ENCODE peak calls at places on chromosome 9, in nine cellular contexts. One of them, this sample, is unnamed.

GRCh38 chr9:82571540-82571939 is 491.4 kb downstream of the RASEF start:
- DNase-seq in esophagus squamous epithelium: no peak
- DNase-seq in mammary epithelial cell: no peak
- DNase-seq in IMR-90: no peak
- DNase-seq in effector memory CD4-positive, alpha-beta T cell: no peak
- DNase-seq in cardiac fibroblast: no peak
- DNase-seq in testis: no peak
- DNase-seq in HCT116: no peak
- DNase-seq in tibial artery: no peak
- DNase-seq in this sample: no peak

GRCh38 chr9:87581513-87581912 is 83.8 kb downstream of the DAPK1 start:
- DNase-seq in esophagus squamous epithelium: no peak
- DNase-seq in mammary epithelial cell: no peak
- DNase-seq in IMR-90: no peak
- DNase-seq in effector memory CD4-positive, alpha-beta T cell: no peak
- DNase-seq in cardiac fibroblast: peak
- DNase-seq in testis: no peak
- DNase-seq in HCT116: no peak
- DNase-seq in tibial artery: no peak
- DNase-seq in this sample: no peak

GRCh38 chr9:130830199-130830598 is 4.9 kb upstream of the ABL1 start:
- DNase-seq in esophagus squamous epithelium: no peak
- DNase-seq in mammary epithelial cell: no peak
- DNase-seq in IMR-90: no peak
- DNase-seq in effector memory CD4-positive, alpha-beta T cell: no peak
- DNase-seq in cardiac fibroblast: no peak
- DNase-seq in testis: no peak
- DNase-seq in HCT116: no peak
- DNase-seq in tibial artery: no peak
- DNase-seq in this sample: no peak

GRCh38 chr9:117718085-117718484 is 13.9 kb downstream of the TLR4 start:
- DNase-seq in esophagus squamous epithelium: no peak
- DNase-seq in mammary epithelial cell: peak
- DNase-seq in IMR-90: no peak
- DNase-seq in effector memory CD4-positive, alpha-beta T cell: no peak
- DNase-seq in cardiac fibroblast: peak
- DNase-seq in testis: no peak
- DNase-seq in HCT116: no peak
- DNase-seq in tibial artery: no peak
- DNase-seq in this sample: no peak

GRCh38 chr9:37429441-37430285 is 7.2 kb downstream of the GRHPR start:
- DNase-seq in esophagus squamous epithelium: no peak
- DNase-seq in mammary epithelial cell: no peak
- DNase-seq in IMR-90: no peak
- DNase-seq in effector memory CD4-positive, alpha-beta T cell: no peak
- DNase-seq in cardiac fibroblast: no peak
- DNase-seq in testis: no peak
- DNase-seq in HCT116: no peak
- DNase-seq in tibial artery: peak
- DNase-seq in this sample: no peak

GRCh38 chr9:37587521-37587920 is 4.9 kb downstream of the TOMM5 start:
- DNase-seq in esophagus squamous epithelium: no peak
- DNase-seq in mammary epithelial cell: no peak
- DNase-seq in IMR-90: no peak
- DNase-seq in effector memory CD4-positive, alpha-beta T cell: no peak
- DNase-seq in cardiac fibroblast: no peak
- DNase-seq in testis: peak
- DNase-seq in HCT116: no peak
- DNase-seq in tibial artery: no peak
- DNase-seq in this sample: no peak

GRCh38 chr9:121770415-121771273 is 119.2 kb downstream of the DAB2IP start:
- DNase-seq in esophagus squamous epithelium: no peak
- DNase-seq in mammary epithelial cell: no peak
- DNase-seq in IMR-90: peak
- DNase-seq in effector memory CD4-positive, alpha-beta T cell: no peak
- DNase-seq in cardiac fibroblast: peak
- DNase-seq in testis: no peak
- DNase-seq in HCT116: no peak
- DNase-seq in tibial artery: no peak
- DNase-seq in this sample: no peak

GRCh38 chr9:89481161-89481915 is 16.6 kb downstream of the SEMA4D start:
- DNase-seq in esophagus squamous epithelium: no peak
- DNase-seq in mammary epithelial cell: no peak
- DNase-seq in IMR-90: no peak
- DNase-seq in effector memory CD4-positive, alpha-beta T cell: no peak
- DNase-seq in cardiac fibroblast: no peak
- DNase-seq in testis: no peak
- DNase-seq in HCT116: no peak
- DNase-seq in tibial artery: no peak
- DNase-seq in this sample: no peak

DNA sequence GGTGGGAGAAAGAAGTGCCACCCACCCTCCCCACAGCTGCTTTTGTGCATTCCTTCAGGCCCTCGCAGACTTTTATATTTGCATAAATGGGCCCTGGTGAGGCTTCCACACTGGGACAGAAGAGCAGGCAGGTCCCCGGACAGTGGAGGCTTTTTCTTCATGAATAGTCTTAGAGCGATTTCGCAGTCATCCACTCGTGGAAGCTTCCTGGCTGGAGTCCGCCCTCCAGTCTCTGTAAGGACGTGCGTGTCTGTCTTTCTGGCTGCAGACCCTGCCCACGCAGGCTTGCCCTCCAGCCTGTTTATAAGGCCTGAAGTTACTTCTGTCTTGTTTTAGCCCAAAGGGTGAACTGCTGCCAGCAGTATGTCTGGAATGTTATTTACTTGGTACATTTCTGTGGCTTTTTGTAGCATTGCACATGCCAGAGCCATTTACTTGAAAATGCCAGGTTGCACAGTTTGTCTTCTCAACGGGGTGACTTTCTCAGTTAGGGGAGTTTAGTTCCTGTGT is 195.7 kb downstream of the AOPEP start:
- DNase-seq in esophagus squamous epithelium: no peak
- DNase-seq in mammary epithelial cell: peak
- DNase-seq in IMR-90: peak
- DNase-seq in effector memory CD4-positive, alpha-beta T cell: no peak
- DNase-seq in cardiac fibroblast: peak
- DNase-seq in testis: peak
- DNase-seq in HCT116: no peak
- DNase-seq in tibial artery: peak
- DNase-seq in this sample: peak
- H3K4me3 ChIP-seq in esophagus squamous epithelium: no peak
- H3K4me3 ChIP-seq in mammary epithelial cell: no peak
- H3K4me3 ChIP-seq in IMR-90: no peak
- H3K4me3 ChIP-seq in effector memory CD4-positive, alpha-beta T cell: no peak
- H3K4me3 ChIP-seq in cardiac fibroblast: no peak
- H3K4me3 ChIP-seq in testis: no peak
- H3K4me3 ChIP-seq in HCT116: no peak
- H3K4me3 ChIP-seq in tibial artery: peak
- H3K4me3 ChIP-seq in this sample: no peak

DNA sequence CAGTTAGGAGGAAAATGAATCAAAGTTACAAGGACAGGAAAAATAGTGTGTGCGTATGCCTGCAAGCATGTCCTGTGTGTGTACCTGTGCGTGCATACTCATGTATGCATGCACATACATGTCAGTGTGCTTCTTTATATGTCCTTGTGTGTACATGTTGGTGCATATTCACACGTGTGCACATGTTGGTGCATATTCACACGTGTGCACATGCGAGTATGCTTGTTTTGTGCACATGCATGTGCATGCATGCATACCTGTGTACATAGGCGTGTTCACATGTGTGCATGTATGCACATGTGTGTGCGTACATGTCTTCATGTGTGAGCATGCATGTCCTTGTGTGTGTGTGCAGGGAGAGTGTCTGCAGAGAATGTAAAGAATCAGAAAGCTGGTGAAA is 72.2 kb upstream of the FCN2 start:
- DNase-seq in esophagus squamous epithelium: no peak
- DNase-seq in mammary epithelial cell: no peak
- DNase-seq in IMR-90: no peak
- DNase-seq in effector memory CD4-positive, alpha-beta T cell: no peak
- DNase-seq in cardiac fibroblast: no peak
- DNase-seq in testis: no peak
- DNase-seq in HCT116: no peak
- DNase-seq in tibial artery: no peak
- DNase-seq in this sample: no peak
- H3K4me3 ChIP-seq in esophagus squamous epithelium: no peak
- H3K4me3 ChIP-seq in mammary epithelial cell: no peak
- H3K4me3 ChIP-seq in IMR-90: no peak
- H3K4me3 ChIP-seq in effector memory CD4-positive, alpha-beta T cell: no peak
- H3K4me3 ChIP-seq in cardiac fibroblast: no peak
- H3K4me3 ChIP-seq in testis: no peak
- H3K4me3 ChIP-seq in HCT116: no peak
- H3K4me3 ChIP-seq in tibial artery: no peak
- H3K4me3 ChIP-seq in this sample: no peak

DNA sequence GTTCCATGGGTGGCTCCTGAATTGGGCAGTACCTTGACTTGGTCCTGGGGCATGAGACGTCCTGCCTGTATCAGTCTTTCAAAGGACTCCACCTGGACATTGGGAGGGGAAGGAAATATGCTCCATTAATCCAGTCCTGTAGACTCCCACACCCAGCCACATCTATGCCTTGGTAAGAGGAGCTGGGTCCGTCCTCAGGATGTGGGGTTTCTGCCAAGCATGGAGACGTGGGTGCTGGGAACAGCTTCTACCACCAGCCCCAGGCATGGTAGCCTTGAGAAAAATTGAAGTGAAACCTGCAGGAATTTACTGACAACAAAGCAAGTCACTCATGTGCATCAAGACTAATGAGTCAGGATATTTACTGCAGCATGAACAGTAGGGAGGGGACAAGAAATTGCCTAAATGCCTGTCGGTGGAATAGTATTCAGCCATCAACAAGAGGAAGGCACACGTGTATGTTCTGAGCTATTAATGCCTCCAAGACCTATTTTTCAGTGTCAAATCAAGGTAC is 23.2 kb downstream of the AKNA start:
- DNase-seq in esophagus squamous epithelium: no peak
- DNase-seq in mammary epithelial cell: peak
- DNase-seq in IMR-90: no peak
- DNase-seq in effector memory CD4-positive, alpha-beta T cell: no peak
- DNase-seq in cardiac fibroblast: peak
- DNase-seq in testis: no peak
- DNase-seq in HCT116: no peak
- DNase-seq in tibial artery: no peak
- DNase-seq in this sample: no peak
- H3K4me3 ChIP-seq in esophagus squamous epithelium: no peak
- H3K4me3 ChIP-seq in mammary epithelial cell: no peak
- H3K4me3 ChIP-seq in IMR-90: no peak
- H3K4me3 ChIP-seq in effector memory CD4-positive, alpha-beta T cell: no peak
- H3K4me3 ChIP-seq in cardiac fibroblast: no peak
- H3K4me3 ChIP-seq in testis: no peak
- H3K4me3 ChIP-seq in HCT116: no peak
- H3K4me3 ChIP-seq in tibial artery: no peak
- H3K4me3 ChIP-seq in this sample: no peak

GRCh38 chr9:98101416-98101815 is 17.6 kb downstream of the TRIM14 start:
- DNase-seq in esophagus squamous epithelium: no peak
- DNase-seq in mammary epithelial cell: no peak
- DNase-seq in IMR-90: no peak
- DNase-seq in effector memory CD4-positive, alpha-beta T cell: no peak
- DNase-seq in cardiac fibroblast: no peak
- DNase-seq in testis: no peak
- DNase-seq in HCT116: no peak
- DNase-seq in tibial artery: peak
- DNase-seq in this sample: no peak
- H3K4me3 ChIP-seq in esophagus squamous epithelium: no peak
- H3K4me3 ChIP-seq in mammary epithelial cell: no peak
- H3K4me3 ChIP-seq in IMR-90: no peak
- H3K4me3 ChIP-seq in effector memory CD4-positive, alpha-beta T cell: peak
- H3K4me3 ChIP-seq in cardiac fibroblast: no peak
- H3K4me3 ChIP-seq in testis: no peak
- H3K4me3 ChIP-seq in HCT116: no peak
- H3K4me3 ChIP-seq in tibial artery: no peak
- H3K4me3 ChIP-seq in this sample: no peak

GRCh38 chr9:11457809-11458785 is 845.3 kb upstream of the PTPRD start:
- DNase-seq in esophagus squamous epithelium: no peak
- DNase-seq in mammary epithelial cell: no peak
- DNase-seq in IMR-90: no peak
- DNase-seq in effector memory CD4-positive, alpha-beta T cell: no peak
- DNase-seq in cardiac fibroblast: no peak
- DNase-seq in testis: no peak
- DNase-seq in HCT116: no peak
- DNase-seq in tibial artery: no peak
- DNase-seq in this sample: no peak
- H3K4me3 ChIP-seq in esophagus squamous epithelium: no peak
- H3K4me3 ChIP-seq in mammary epithelial cell: no peak
- H3K4me3 ChIP-seq in IMR-90: no peak
- H3K4me3 ChIP-seq in effector memory CD4-positive, alpha-beta T cell: no peak
- H3K4me3 ChIP-seq in cardiac fibroblast: no peak
- H3K4me3 ChIP-seq in testis: no peak
- H3K4me3 ChIP-seq in HCT116: no peak
- H3K4me3 ChIP-seq in tibial artery: no peak
- H3K4me3 ChIP-seq in this sample: no peak

GRCh38 chr9:133210202-133210532 is 1.1 kb upstream of the OBP2B start:
- DNase-seq in esophagus squamous epithelium: no peak
- DNase-seq in mammary epithelial cell: peak
- DNase-seq in IMR-90: no peak
- DNase-seq in effector memory CD4-positive, alpha-beta T cell: no peak
- DNase-seq in cardiac fibroblast: no peak
- DNase-seq in testis: no peak
- DNase-seq in HCT116: peak
- DNase-seq in tibial artery: no peak
- DNase-seq in this sample: no peak
- H3K4me3 ChIP-seq in esophagus squamous epithelium: no peak
- H3K4me3 ChIP-seq in mammary epithelial cell: no peak
- H3K4me3 ChIP-seq in IMR-90: no peak
- H3K4me3 ChIP-seq in effector memory CD4-positive, alpha-beta T cell: no peak
- H3K4me3 ChIP-seq in cardiac fibroblast: no peak
- H3K4me3 ChIP-seq in testis: no peak
- H3K4me3 ChIP-seq in HCT116: no peak
- H3K4me3 ChIP-seq in tibial artery: no peak
- H3K4me3 ChIP-seq in this sample: no peak

DNA sequence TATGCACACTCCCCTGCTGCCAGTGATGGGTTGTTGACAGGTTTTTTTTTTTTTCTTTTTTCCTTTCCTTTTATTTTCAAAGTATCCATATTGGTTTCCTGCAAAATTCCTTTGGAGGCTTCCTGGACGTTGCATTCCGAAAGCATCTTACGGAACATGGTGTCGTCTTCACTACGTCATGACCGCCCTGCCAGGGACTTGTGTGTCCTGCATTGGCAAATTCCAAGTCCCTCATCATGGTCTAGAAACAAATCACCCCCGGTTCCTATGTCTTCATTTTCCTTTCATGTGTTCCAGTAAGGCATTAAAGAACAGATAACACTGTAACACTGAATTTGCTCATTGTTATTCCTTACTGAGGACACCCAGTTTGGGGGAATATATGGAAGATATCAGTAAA is 35.0 kb upstream of the ADAMTSL1 start:
- DNase-seq in esophagus squamous epithelium: no peak
- DNase-seq in mammary epithelial cell: no peak
- DNase-seq in IMR-90: no peak
- DNase-seq in effector memory CD4-positive, alpha-beta T cell: no peak
- DNase-seq in cardiac fibroblast: no peak
- DNase-seq in testis: no peak
- DNase-seq in HCT116: no peak
- DNase-seq in tibial artery: no peak
- DNase-seq in this sample: no peak
- H3K4me3 ChIP-seq in esophagus squamous epithelium: peak
- H3K4me3 ChIP-seq in mammary epithelial cell: no peak
- H3K4me3 ChIP-seq in IMR-90: peak
- H3K4me3 ChIP-seq in effector memory CD4-positive, alpha-beta T cell: no peak
- H3K4me3 ChIP-seq in cardiac fibroblast: peak
- H3K4me3 ChIP-seq in testis: peak
- H3K4me3 ChIP-seq in HCT116: no peak
- H3K4me3 ChIP-seq in tibial artery: peak
- H3K4me3 ChIP-seq in this sample: no peak

GRCh38 chr9:13383216-13383615 is 103.7 kb upstream of the MPDZ start:
- DNase-seq in esophagus squamous epithelium: no peak
- DNase-seq in mammary epithelial cell: no peak
- DNase-seq in IMR-90: no peak
- DNase-seq in effector memory CD4-positive, alpha-beta T cell: no peak
- DNase-seq in cardiac fibroblast: no peak
- DNase-seq in testis: no peak
- DNase-seq in HCT116: no peak
- DNase-seq in tibial artery: no peak
- DNase-seq in this sample: no peak
- H3K4me3 ChIP-seq in esophagus squamous epithelium: no peak
- H3K4me3 ChIP-seq in mammary epithelial cell: no peak
- H3K4me3 ChIP-seq in IMR-90: no peak
- H3K4me3 ChIP-seq in effector memory CD4-positive, alpha-beta T cell: no peak
- H3K4me3 ChIP-seq in cardiac fibroblast: no peak
- H3K4me3 ChIP-seq in testis: no peak
- H3K4me3 ChIP-seq in HCT116: no peak
- H3K4me3 ChIP-seq in tibial artery: no peak
- H3K4me3 ChIP-seq in this sample: no peak